ENCODE peak calls at places on chromosome 2, in four cellular contexts. One of them, this sample, is unnamed.
A peak's percentile ranks its signal among the peaks of the same experiment; 100 is the strongest.

GRCh38 chr2:216694201-216694825 is 1.0 kb downstream of the IGFBP5 start:
- DNase-seq in substantia nigra: no peak
- DNase-seq in GM12892: no peak
- DNase-seq in stimulated activated CD4-positive, alpha-beta T cell treated with anti-CD3 and anti-CD28 coated beads, Interleukin-4, amount 100 ng/mL, for 1 hour: peak; percentile 44
- DNase-seq in this sample: peak; percentile 62

GRCh38 chr2:28406276-28407096 is 13.8 kb downstream of the FOSL2 start:
- DNase-seq in substantia nigra: no peak
- DNase-seq in GM12892: no peak
- DNase-seq in stimulated activated CD4-positive, alpha-beta T cell treated with anti-CD3 and anti-CD28 coated beads, Interleukin-4, amount 100 ng/mL, for 1 hour: peak; percentile 29
- DNase-seq in this sample: no peak

GRCh38 chr2:115654362-115654761 is 1211.9 kb downstream of the DPP10 start:
- DNase-seq in substantia nigra: no peak
- DNase-seq in GM12892: no peak
- DNase-seq in stimulated activated CD4-positive, alpha-beta T cell treated with anti-CD3 and anti-CD28 coated beads, Interleukin-4, amount 100 ng/mL, for 1 hour: no peak
- DNase-seq in this sample: no peak

GRCh38 chr2:205261631-205262030 is 420.7 kb upstream of the NRP2 start:
- DNase-seq in substantia nigra: no peak
- DNase-seq in GM12892: no peak
- DNase-seq in stimulated activated CD4-positive, alpha-beta T cell treated with anti-CD3 and anti-CD28 coated beads, Interleukin-4, amount 100 ng/mL, for 1 hour: no peak
- DNase-seq in this sample: no peak

GRCh38 chr2:216113572-216113971 is 4.4 kb downstream of the XRCC5 start:
- DNase-seq in substantia nigra: no peak
- DNase-seq in GM12892: peak; percentile 14
- DNase-seq in stimulated activated CD4-positive, alpha-beta T cell treated with anti-CD3 and anti-CD28 coated beads, Interleukin-4, amount 100 ng/mL, for 1 hour: no peak
- DNase-seq in this sample: no peak

GRCh38 chr2:149737882-149738281 is 150.3 kb upstream of the MMADHC start:
- DNase-seq in substantia nigra: no peak
- DNase-seq in GM12892: no peak
- DNase-seq in stimulated activated CD4-positive, alpha-beta T cell treated with anti-CD3 and anti-CD28 coated beads, Interleukin-4, amount 100 ng/mL, for 1 hour: no peak
- DNase-seq in this sample: no peak

GRCh38 chr2:236171213-236172201 is 3.3 kb upstream of the GBX2 start:
- DNase-seq in substantia nigra: no peak
- DNase-seq in GM12892: no peak
- DNase-seq in stimulated activated CD4-positive, alpha-beta T cell treated with anti-CD3 and anti-CD28 coated beads, Interleukin-4, amount 100 ng/mL, for 1 hour: no peak
- DNase-seq in this sample: no peak

GRCh38 chr2:185477452-185477851 is 261.2 kb upstream of the FSIP2 start:
- DNase-seq in substantia nigra: no peak
- DNase-seq in GM12892: no peak
- DNase-seq in stimulated activated CD4-positive, alpha-beta T cell treated with anti-CD3 and anti-CD28 coated beads, Interleukin-4, amount 100 ng/mL, for 1 hour: no peak
- DNase-seq in this sample: no peak

GRCh38 chr2:6975988-6976387 is 58.8 kb downstream of the RNF144A start:
- DNase-seq in substantia nigra: no peak
- DNase-seq in GM12892: no peak
- DNase-seq in stimulated activated CD4-positive, alpha-beta T cell treated with anti-CD3 and anti-CD28 coated beads, Interleukin-4, amount 100 ng/mL, for 1 hour: no peak
- DNase-seq in this sample: no peak

GRCh38 chr2:10378189-10378588 is 69.9 kb downstream of the ODC1 start:
- DNase-seq in substantia nigra: no peak
- DNase-seq in GM12892: peak; percentile 46
- DNase-seq in stimulated activated CD4-positive, alpha-beta T cell treated with anti-CD3 and anti-CD28 coated beads, Interleukin-4, amount 100 ng/mL, for 1 hour: peak; percentile 20
- DNase-seq in this sample: no peak

GRCh38 chr2:240896394-240896793 is 438 bp upstream of the MAB21L4 start:
- DNase-seq in substantia nigra: no peak
- DNase-seq in GM12892: no peak
- DNase-seq in stimulated activated CD4-positive, alpha-beta T cell treated with anti-CD3 and anti-CD28 coated beads, Interleukin-4, amount 100 ng/mL, for 1 hour: no peak
- DNase-seq in this sample: no peak

GRCh38 chr2:95053543-95053942 is 28.0 kb downstream of the MAL start:
- DNase-seq in substantia nigra: no peak
- DNase-seq in GM12892: no peak
- DNase-seq in stimulated activated CD4-positive, alpha-beta T cell treated with anti-CD3 and anti-CD28 coated beads, Interleukin-4, amount 100 ng/mL, for 1 hour: no peak
- DNase-seq in this sample: peak; percentile 39

GRCh38 chr2:157784169-157784822 is 91.8 kb downstream of the ACVR1 start:
- DNase-seq in substantia nigra: peak; percentile 21
- DNase-seq in GM12892: no peak
- DNase-seq in stimulated activated CD4-positive, alpha-beta T cell treated with anti-CD3 and anti-CD28 coated beads, Interleukin-4, amount 100 ng/mL, for 1 hour: no peak
- DNase-seq in this sample: peak; percentile 49

GRCh38 chr2:66790651-66791181 is 355.8 kb downstream of the MEIS1 start:
- DNase-seq in substantia nigra: no peak
- DNase-seq in GM12892: no peak
- DNase-seq in stimulated activated CD4-positive, alpha-beta T cell treated with anti-CD3 and anti-CD28 coated beads, Interleukin-4, amount 100 ng/mL, for 1 hour: no peak
- DNase-seq in this sample: no peak

GRCh38 chr2:23530909-23531276 is 145.9 kb downstream of the KLHL29 start:
- DNase-seq in substantia nigra: no peak
- DNase-seq in GM12892: no peak
- DNase-seq in stimulated activated CD4-positive, alpha-beta T cell treated with anti-CD3 and anti-CD28 coated beads, Interleukin-4, amount 100 ng/mL, for 1 hour: no peak
- DNase-seq in this sample: no peak

GRCh38 chr2:239267411-239267941 is 133.3 kb downstream of the HDAC4 start:
- DNase-seq in substantia nigra: no peak
- DNase-seq in GM12892: peak; percentile 87
- DNase-seq in stimulated activated CD4-positive, alpha-beta T cell treated with anti-CD3 and anti-CD28 coated beads, Interleukin-4, amount 100 ng/mL, for 1 hour: peak; percentile 81
- DNase-seq in this sample: no peak

GRCh38 chr2:12931211-12931844 is 214.6 kb downstream of the TRIB2 start:
- DNase-seq in substantia nigra: no peak
- DNase-seq in GM12892: no peak
- DNase-seq in stimulated activated CD4-positive, alpha-beta T cell treated with anti-CD3 and anti-CD28 coated beads, Interleukin-4, amount 100 ng/mL, for 1 hour: no peak
- DNase-seq in this sample: peak; percentile 43

GRCh38 chr2:148927010-148927409 is 52.0 kb downstream of the KIF5C start:
- DNase-seq in substantia nigra: no peak
- DNase-seq in GM12892: peak; percentile 13
- DNase-seq in stimulated activated CD4-positive, alpha-beta T cell treated with anti-CD3 and anti-CD28 coated beads, Interleukin-4, amount 100 ng/mL, for 1 hour: peak; percentile 4
- DNase-seq in this sample: no peak

This sample was measured in ACHN.